ENCODE peak calls at places on chromosomes 4 and X, in five cellular contexts. One of them, this sample, is unnamed.

GRCh38 chr4:120331486-120332281 is 265.0 kb upstream of the MAD2L1 start:
- DNase-seq in HepG2: no peak
- DNase-seq in K562: no peak
- DNase-seq in GM12878: no peak
- DNase-seq in H1: no peak
- DNase-seq in this sample: peak

GRCh38 chrX:39705299-39705698 is 392.5 kb downstream of the BCOR start:
- DNase-seq in HepG2: no peak
- DNase-seq in K562: no peak
- DNase-seq in GM12878: no peak
- DNase-seq in H1: no peak
- DNase-seq in this sample: peak

GRCh38 chr4:45701616-45702015 is 422.2 kb downstream of the GABRG1 start:
- DNase-seq in HepG2: no peak
- DNase-seq in K562: no peak
- DNase-seq in GM12878: no peak
- DNase-seq in H1: no peak
- DNase-seq in this sample: no peak

GRCh38 chrX:24946369-24946768 is 69.4 kb downstream of the ARX start:
- DNase-seq in HepG2: no peak
- DNase-seq in K562: no peak
- DNase-seq in GM12878: no peak
- DNase-seq in H1: no peak
- DNase-seq in this sample: no peak

GRCh38 chr4:165379662-165380061 is 854 bp downstream of the CPE start:
- DNase-seq in HepG2: peak
- DNase-seq in K562: no peak
- DNase-seq in GM12878: no peak
- DNase-seq in H1: no peak
- DNase-seq in this sample: no peak

GRCh38 chr4:155342142-155342541 is 34.6 kb downstream of the MAP9 start:
- DNase-seq in HepG2: no peak
- DNase-seq in K562: no peak
- DNase-seq in GM12878: no peak
- DNase-seq in H1: no peak
- DNase-seq in this sample: no peak

GRCh38 chrX:149510386-149510785 is 5.3 kb upstream of the IDS start:
- DNase-seq in HepG2: no peak
- DNase-seq in K562: no peak
- DNase-seq in GM12878: no peak
- DNase-seq in H1: no peak
- DNase-seq in this sample: no peak

GRCh38 chrX:33298622-33299021 is 87.3 kb upstream of the DMD start:
- DNase-seq in HepG2: no peak
- DNase-seq in K562: no peak
- DNase-seq in GM12878: no peak
- DNase-seq in H1: no peak
- DNase-seq in this sample: no peak

GRCh38 chr4:52202251-52202779 is 151.2 kb downstream of the SPATA18 start:
- DNase-seq in HepG2: no peak
- DNase-seq in K562: no peak
- DNase-seq in GM12878: no peak
- DNase-seq in H1: no peak
- DNase-seq in this sample: no peak

GRCh38 chr4:74104145-74104544 is 5.2 kb upstream of the CXCL2 start:
- DNase-seq in HepG2: no peak
- DNase-seq in K562: no peak
- DNase-seq in GM12878: no peak
- DNase-seq in H1: no peak
- DNase-seq in this sample: no peak

GRCh38 chr4:43763029-43763610 is 685.5 kb downstream of the KCTD8 start:
- DNase-seq in HepG2: no peak
- DNase-seq in K562: no peak
- DNase-seq in GM12878: peak
- DNase-seq in H1: no peak
- DNase-seq in this sample: no peak
- H3K4me2 ChIP-seq in HepG2: no peak
- H3K4me2 ChIP-seq in K562: no peak
- H3K4me2 ChIP-seq in GM12878: peak
- H3K4me2 ChIP-seq in H1: no peak
- H3K4me2 ChIP-seq in this sample: no peak

DNA sequence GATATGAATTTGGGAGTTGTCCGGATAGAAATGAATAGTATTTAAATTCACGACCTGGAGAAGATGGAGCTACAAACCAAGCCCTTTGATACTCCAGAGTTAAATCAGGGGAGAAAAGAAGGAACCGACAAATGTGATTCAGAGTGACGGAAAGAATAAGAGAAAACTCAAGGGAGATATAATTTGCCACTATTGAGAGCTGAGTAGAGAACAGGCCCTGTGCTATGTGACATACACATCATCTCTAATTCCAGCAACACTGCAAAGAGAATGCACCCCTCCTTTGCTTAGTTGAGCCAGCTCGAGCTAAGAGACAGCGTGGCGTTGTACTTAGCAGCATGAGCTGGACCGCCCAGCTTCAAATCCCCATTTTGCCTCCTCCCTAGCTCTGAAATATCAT is 266.5 kb upstream of the TENM3 start:
- DNase-seq in HepG2: no peak
- DNase-seq in K562: no peak
- DNase-seq in GM12878: no peak
- DNase-seq in H1: no peak
- DNase-seq in this sample: no peak
- H3K4me3 ChIP-seq in HepG2: no peak
- H3K4me3 ChIP-seq in K562: no peak
- H3K4me3 ChIP-seq in GM12878: no peak
- H3K4me3 ChIP-seq in H1: no peak
- H3K4me3 ChIP-seq in this sample: no peak

GRCh38 chrX:153448556-153449280 is 2.9 kb upstream of the TREX2 start:
- DNase-seq in HepG2: no peak
- DNase-seq in K562: no peak
- DNase-seq in GM12878: no peak
- DNase-seq in H1: no peak
- DNase-seq in this sample: no peak

GRCh38 chrX:153447581-153447960 is 1.7 kb upstream of the TREX2 start:
- DNase-seq in HepG2: no peak
- DNase-seq in K562: no peak
- DNase-seq in GM12878: no peak
- DNase-seq in H1: no peak
- DNase-seq in this sample: no peak

GRCh38 chrX:153450949-153451277 is 5.1 kb upstream of the TREX2 start:
- DNase-seq in HepG2: no peak
- DNase-seq in K562: no peak
- DNase-seq in GM12878: no peak
- DNase-seq in H1: no peak
- DNase-seq in this sample: no peak

GRCh38 chrX:153449306-153450113 is 3.7 kb upstream of the TREX2 start:
- DNase-seq in HepG2: no peak
- DNase-seq in K562: no peak
- DNase-seq in GM12878: no peak
- DNase-seq in H1: no peak
- DNase-seq in this sample: no peak

GRCh38 chrX:153450114-153450948 is 4.5 kb upstream of the TREX2 start:
- DNase-seq in HepG2: no peak
- DNase-seq in K562: no peak
- DNase-seq in GM12878: no peak
- DNase-seq in H1: no peak
- DNase-seq in this sample: no peak
- TF ChIP-seq SP1 in HepG2: no peak
- TF ChIP-seq SP1 in K562: no peak
- TF ChIP-seq SP1 in GM12878: no peak
- TF ChIP-seq SP1 in H1: no peak
- TF ChIP-seq SP1 in this sample: no peak

GRCh38 chrX:101383679-101384078 is 2.3 kb downstream of the BTK start:
- DNase-seq in HepG2: no peak
- DNase-seq in K562: no peak
- DNase-seq in GM12878: peak
- DNase-seq in H1: no peak
- DNase-seq in this sample: no peak

GRCh38 chrX:101385795-101386541 is at the start of gene BTK:
- DNase-seq in HepG2: no peak
- DNase-seq in K562: peak
- DNase-seq in GM12878: peak
- DNase-seq in H1: no peak
- DNase-seq in this sample: no peak

GRCh38 chrX:101388604-101389003 is 2.2 kb upstream of the RPL36A start:
- DNase-seq in HepG2: no peak
- DNase-seq in K562: no peak
- DNase-seq in GM12878: no peak
- DNase-seq in H1: no peak
- DNase-seq in this sample: no peak

GRCh38 chrX:101385026-101385684 is 836 bp downstream of the BTK start:
- DNase-seq in HepG2: no peak
- DNase-seq in K562: no peak
- DNase-seq in GM12878: no peak
- DNase-seq in H1: no peak
- DNase-seq in this sample: no peak

GRCh38 chrX:101386542-101386885 is 523 bp upstream of the BTK start:
- DNase-seq in HepG2: no peak
- DNase-seq in K562: peak
- DNase-seq in GM12878: no peak
- DNase-seq in H1: no peak
- DNase-seq in this sample: no peak
- H3K4me2 ChIP-seq in HepG2: no peak
- H3K4me2 ChIP-seq in K562: peak
- H3K4me2 ChIP-seq in GM12878: peak
- H3K4me2 ChIP-seq in H1: no peak
- H3K4me2 ChIP-seq in this sample: no peak

GRCh38 chrX:72662020-72662747 is 51.9 kb downstream of the PHKA1 start:
- DNase-seq in HepG2: no peak
- DNase-seq in K562: no peak
- DNase-seq in GM12878: no peak
- DNase-seq in H1: no peak
- DNase-seq in this sample: no peak
- H3K4me3 ChIP-seq in HepG2: no peak
- H3K4me3 ChIP-seq in K562: no peak
- H3K4me3 ChIP-seq in GM12878: no peak
- H3K4me3 ChIP-seq in H1: no peak
- H3K4me3 ChIP-seq in this sample: no peak

DNA sequence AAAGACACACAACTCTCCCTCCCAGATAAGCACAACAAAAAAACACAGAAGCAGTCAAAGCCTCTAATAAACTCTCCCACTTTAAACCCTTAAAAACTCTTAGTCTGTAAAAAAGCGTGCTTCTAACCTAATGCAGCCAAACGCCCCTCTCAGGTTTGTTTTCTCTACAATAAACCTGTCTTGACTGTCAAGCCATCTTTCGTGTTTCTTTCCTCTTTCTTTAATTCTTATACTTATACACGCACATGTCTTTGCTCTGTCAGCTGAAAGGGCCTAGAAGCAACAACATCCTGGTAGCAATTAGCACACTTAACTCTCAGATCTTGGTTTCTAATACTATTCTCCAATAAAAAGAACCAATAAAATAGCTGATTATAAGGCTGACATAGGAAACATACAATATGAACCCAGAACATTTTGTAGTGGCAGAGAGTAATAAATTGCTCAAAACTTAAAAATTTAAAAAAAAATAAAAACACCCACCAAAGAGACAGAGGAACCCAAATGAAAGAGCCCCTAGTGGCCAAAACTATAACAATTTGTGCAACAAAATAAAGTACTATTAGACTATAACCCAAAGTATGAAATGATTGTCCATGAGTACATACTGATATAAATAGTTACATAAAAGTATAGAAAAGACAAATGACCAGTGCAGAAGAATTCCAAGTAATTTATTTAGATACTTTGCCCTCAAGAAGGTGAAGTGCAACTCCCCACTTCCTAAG is 440.4 kb upstream of the ADGRL3 start:
- DNase-seq in HepG2: no peak
- DNase-seq in K562: peak
- DNase-seq in GM12878: no peak
- DNase-seq in H1: no peak
- DNase-seq in this sample: no peak
- TF ChIP-seq SP1 in HepG2: no peak
- TF ChIP-seq SP1 in K562: no peak
- TF ChIP-seq SP1 in GM12878: no peak
- TF ChIP-seq SP1 in H1: no peak
- TF ChIP-seq SP1 in this sample: no peak

GRCh38 chrX:42948723-42949122 is 170.8 kb upstream of the PPP1R2C start:
- DNase-seq in HepG2: no peak
- DNase-seq in K562: no peak
- DNase-seq in GM12878: no peak
- DNase-seq in H1: no peak
- DNase-seq in this sample: no peak
- H3K4me2 ChIP-seq in HepG2: no peak
- H3K4me2 ChIP-seq in K562: no peak
- H3K4me2 ChIP-seq in GM12878: no peak
- H3K4me2 ChIP-seq in H1: no peak
- H3K4me2 ChIP-seq in this sample: no peak